ENCODE peak calls at places on chromosomes 7 and 10, in ten cellular contexts. X is A549; R is MM.1S; C is activated effector memory CD4-positive, alpha-beta T cell treated with Interleukin-2 at 50 U/mL for 16 hours; M is left ventricle myocardium superior; L is NCI-H2081; F is NCI-H1092; T is neuronal stem cell; V is endothelial cell; H is HTR-8/SVneo. N is an unnamed sample.

GRCh38 chr10:104255244-104255981 is 721 bp downstream of the GSTO1 start:
- DNase-seq in F (no peak), L (no peak), X (peak; percentile 56), V (no peak), R (peak; percentile 19), M (no peak), T (no peak), H (no peak), C (no peak), N (peak; percentile 59)

GRCh38 chr10:15333909-15334649 is 37.0 kb downstream of the FAM171A1 start:
- DNase-seq in L (no peak), M (no peak), R (no peak), T (no peak), V (no peak), H (no peak), C (no peak), X (no peak), F (no peak), N (no peak)

GRCh38 chr7:977326-978048 is 2.1 kb upstream of the COX19 start:
- DNase-seq in C (no peak), T (no peak), H (no peak), X (peak; percentile 36), R (no peak), M (no peak), V (no peak), L (peak; percentile 30), F (no peak), N (peak; percentile 87)

GRCh38 chr10:70664702-70665195 is 7.6 kb upstream of the ADAMTS14 start:
- DNase-seq in M (no peak), L (no peak), X (no peak), V (no peak), C (no peak), F (no peak), T (no peak), R (no peak), H (peak; percentile 77), N (peak; percentile 87)

GRCh38 chr10:126001579-126001978 is 105.2 kb downstream of the FANK1 start:
- DNase-seq in H (peak; percentile 4), T (no peak), F (no peak), R (no peak), C (no peak), V (no peak), M (no peak), X (peak; percentile 40), L (no peak), N (no peak)

GRCh38 chr7:154427527-154427926 is 375.3 kb downstream of the DPP6 start:
- DNase-seq in T (no peak), L (no peak), H (no peak), R (no peak), V (no peak), F (no peak), X (no peak), C (no peak), M (no peak), N (peak; percentile 83)

GRCh38 chr10:5534051-5534821 is 9.5 kb downstream of the CALML3 start:
- DNase-seq in X (no peak), T (no peak), C (no peak), R (no peak), H (no peak), V (no peak), M (no peak), F (no peak), L (no peak), N (no peak)

GRCh38 chr10:93826355-93826754 is 67.4 kb upstream of the SLC35G1 start:
- DNase-seq in F (no peak), H (no peak), T (no peak), X (no peak), V (no peak), M (no peak), R (peak; percentile 46), C (no peak), L (no peak), N (no peak)

GRCh38 chr10:23367896-23368685 is 23.5 kb upstream of the C10orf67 start:
- DNase-seq in L (no peak), X (no peak), C (no peak), T (no peak), F (no peak), H (no peak), V (no peak), R (no peak), M (no peak), N (no peak)

GRCh38 chr7:20107582-20107981 is 109.6 kb downstream of the MACC1 start:
- DNase-seq in H (no peak), R (no peak), C (no peak), F (no peak), X (no peak), L (no peak), M (no peak), V (no peak), T (no peak), N (no peak)

GRCh38 chr10:13658256-13658655 is 71.5 kb downstream of the PRPF18 start:
- DNase-seq in R (no peak), V (no peak), X (no peak), F (no peak), M (no peak), H (no peak), T (no peak), C (no peak), L (no peak), N (no peak)

GRCh38 chr7:112484671-112485097 is 3.9 kb downstream of the LSMEM1 start:
- DNase-seq in F (no peak), V (no peak), M (no peak), R (no peak), H (peak; percentile 15), X (peak; percentile 37), T (no peak), C (no peak), L (no peak), N (no peak)